ENCODE peak calls at places on chromosomes 16 and 17, in eight cellular contexts. H is heart right ventricle; S is CD8-positive, alpha-beta memory T cell; N is left ventricle myocardium inferior; A is ascending aorta; Y is MCF 10A; T is NCI-H345; Q is mesendoderm. E is an unnamed sample.

GRCh38 chr17:38428643-38429371 is 543 bp downstream of the ARHGAP23 start:
- DNase-seq in H (peak; percentile 68), S (no peak), N (peak; percentile 68), A (peak; percentile 88), Y (peak; percentile 42), T (no peak), Q (no peak), E (no peak)

GRCh38 chr17:73397856-73398540 is 86.2 kb upstream of the CDC42EP4 start:
- DNase-seq in H (no peak), S (no peak), N (no peak), A (no peak), Y (no peak), T (no peak), Q (no peak), E (no peak)

GRCh38 chr17:80834896-80835281 is 156.8 kb upstream of the CHMP6 start:
- DNase-seq in H (no peak), S (no peak), N (no peak), A (no peak), Y (no peak), T (no peak), Q (no peak), E (no peak)

GRCh38 chr16:67651847-67652246 is 6.9 kb downstream of the CARMIL2 start:
- DNase-seq in H (no peak), S (no peak), N (no peak), A (no peak), Y (no peak), T (no peak), Q (no peak), E (no peak)

GRCh38 chr17:39144414-39144813 is 7.0 kb downstream of the PLXDC1 start:
- DNase-seq in H (peak; percentile 81), S (no peak), N (peak; percentile 92), A (peak; percentile 81), Y (peak; percentile 95), T (peak; percentile 82), Q (no peak), E (no peak)

GRCh38 chr17:16940116-16940881 is 31.6 kb downstream of the TNFRSF13B start:
- DNase-seq in H (no peak), S (no peak), N (no peak), A (peak; percentile 54), Y (no peak), T (no peak), Q (peak; percentile 99), E (no peak)

GRCh38 chr16:66289051-66289680 is 77.3 kb upstream of the CDH5 start:
- DNase-seq in H (no peak), S (no peak), N (no peak), A (no peak), Y (no peak), T (no peak), Q (no peak), E (no peak)

GRCh38 chr16:28623172-28623711 is 13.4 kb upstream of the SULT1A1 start:
- DNase-seq in H (peak; percentile 49), S (peak; percentile 60), N (peak; percentile 37), A (no peak), Y (peak; percentile 47), T (peak; percentile 69), Q (no peak), E (peak; percentile 26)

GRCh38 chr17:48679385-48680096 is 42.8 kb downstream of the PRAC1 start:
- DNase-seq in H (no peak), S (no peak), N (no peak), A (no peak), Y (no peak), T (no peak), Q (no peak), E (no peak)

GRCh38 chr17:32142857-32143524 is 689 bp downstream of the RHOT1 start:
- DNase-seq in H (peak; percentile 48), S (peak; percentile 6), N (peak; percentile 64), A (peak; percentile 69), Y (peak; percentile 75), T (peak; percentile 30), Q (peak; percentile 86), E (peak; percentile 14)

GRCh38 chr16:25093208-25094061 is 18.1 kb upstream of the LCMT1 start:
- DNase-seq in H (no peak), S (no peak), N (no peak), A (no peak), Y (no peak), T (no peak), Q (no peak), E (no peak)

GRCh38 chr17:59858167-59858790 is 34.5 kb downstream of the TUBD1 start:
- DNase-seq in H (no peak), S (no peak), N (no peak), A (peak; percentile 16), Y (no peak), T (no peak), Q (no peak), E (no peak)

GRCh38 chr16:50696575-50697420 is 3.4 kb downstream of the NOD2 start:
- DNase-seq in H (peak; percentile 75), S (peak; percentile 52), N (peak; percentile 81), A (peak; percentile 85), Y (peak; percentile 97), T (no peak), Q (no peak), E (no peak)

GRCh38 chr16:84138500-84138823 is 6.5 kb downstream of the HSDL1 start:
- DNase-seq in H (no peak), S (no peak), N (no peak), A (no peak), Y (no peak), T (no peak), Q (no peak), E (no peak)

GRCh38 chr16:30472328-30472942 is at the start of gene ITGAL:
- DNase-seq in H (peak; percentile 35), S (peak; percentile 91), N (peak; percentile 27), A (peak; percentile 68), Y (no peak), T (no peak), Q (peak; percentile 6), E (peak; percentile 67)

GRCh38 chr16:60907645-60908044 is 1128.6 kb downstream of the CDH8 start:
- DNase-seq in H (no peak), S (no peak), N (no peak), A (no peak), Y (no peak), T (no peak), Q (peak; percentile 21), E (no peak)

GRCh38 chr17:9120471-9120870 is 99.2 kb downstream of the NTN1 start:
- DNase-seq in H (no peak), S (no peak), N (no peak), A (no peak), Y (no peak), T (no peak), Q (no peak), E (no peak)

GRCh38 chr16:86959729-86960128 is 357.5 kb downstream of the C16orf95 start:
- DNase-seq in H (no peak), S (no peak), N (no peak), A (no peak), Y (no peak), T (no peak), Q (no peak), E (no peak)

GRCh38 chr17:60738287-60738686 is 60.6 kb downstream of the BCAS3 start:
- DNase-seq in H (no peak), S (no peak), N (no peak), A (no peak), Y (no peak), T (no peak), Q (no peak), E (no peak)

GRCh38 chr17:44878627-44879221 is 20.5 kb downstream of the EFTUD2 start:
- DNase-seq in H (no peak), S (no peak), N (no peak), A (no peak), Y (peak; percentile 42), T (peak; percentile 28), Q (peak; percentile 20), E (peak; percentile 10)

GRCh38 chr16:57045694-57046381 is 46.5 kb upstream of the CPNE2 start:
- DNase-seq in H (peak; percentile 73), S (peak; percentile 38), N (peak; percentile 74), A (peak; percentile 87), Y (peak; percentile 18), T (no peak), Q (peak; percentile 73), E (peak; percentile 50)

GRCh38 chr16:84553873-84554399 is 49.5 kb upstream of the MEAK7 start:
- DNase-seq in H (no peak), S (peak; percentile 65), N (no peak), A (no peak), Y (no peak), T (no peak), Q (no peak), E (no peak)

GRCh38 chr16:73113326-73113720 is 65.4 kb upstream of the ZFHX3 start:
- DNase-seq in H (no peak), S (no peak), N (no peak), A (no peak), Y (peak; percentile 87), T (no peak), Q (no peak), E (no peak)

GRCh38 chr17:5715478-5715877 is 131.2 kb upstream of the NLRP1 start:
- DNase-seq in H (no peak), S (no peak), N (no peak), A (no peak), Y (peak; percentile 43), T (no peak), Q (no peak), E (no peak)

GRCh38 chr17:30821751-30822723 is 2.5 kb downstream of the CRLF3 start:
- DNase-seq in H (no peak), S (no peak), N (no peak), A (no peak), Y (peak; percentile 19), T (no peak), Q (peak; percentile 14), E (no peak)

GRCh38 chr17:1783834-1784611 is 22.2 kb downstream of the SERPINF1 start:
- DNase-seq in H (peak; percentile 68), S (no peak), N (peak; percentile 75), A (peak; percentile 94), Y (peak; percentile 62), T (no peak), Q (peak; percentile 71), E (peak; percentile 66)

GRCh38 chr17:39704821-39705551 is 5.1 kb downstream of the ERBB2 start:
- DNase-seq in H (no peak), S (no peak), N (no peak), A (peak; percentile 83), Y (no peak), T (no peak), Q (peak; percentile 45), E (no peak)

GRCh38 chr17:45106582-45106981 is 25.7 kb downstream of the PLCD3 start:
- DNase-seq in H (no peak), S (no peak), N (no peak), A (no peak), Y (no peak), T (no peak), Q (no peak), E (no peak)

GRCh38 chr16:86562356-86562755 is 4.3 kb upstream of the FOXC2 start:
- DNase-seq in H (no peak), S (no peak), N (no peak), A (peak; percentile 54), Y (no peak), T (no peak), Q (no peak), E (no peak)

GRCh38 chr17:49887086-49887743 is 39.3 kb upstream of the TAC4 start:
- DNase-seq in H (no peak), S (no peak), N (no peak), A (no peak), Y (no peak), T (no peak), Q (peak; percentile 98), E (no peak)

GRCh38 chr17:7634384-7634783 is 4.4 kb downstream of the SHBG start:
- DNase-seq in H (peak; percentile 66), S (no peak), N (peak; percentile 46), A (no peak), Y (peak; percentile 55), T (peak; percentile 1), Q (peak; percentile 83), E (no peak)